ENCODE peak calls at places on chromosomes 12 and 14, in six cellular contexts. K is AG09309, P is fibroblast of mammary gland, I is Calu3, U is bronchial epithelial cell, O is neural progenitor cell. D is an unnamed sample.

GRCh38 chr12:106670131-106670530 is 87.3 kb downstream of the RFX4 start:
- DNase-seq in K (no peak), I (no peak), O (no peak), P (no peak), U (no peak), D (no peak)

GRCh38 chr12:108801736-108802665 is 55.4 kb downstream of the SSH1 start:
- DNase-seq in U (no peak), P (peak), I (no peak), O (peak), K (no peak), D (no peak)

GRCh38 chr12:117142094-117142493 is 42.9 kb upstream of the TESC start:
- DNase-seq in I (no peak), O (no peak), K (no peak), U (no peak), P (no peak), D (no peak)

GRCh38 chr14:75831455-75831854 is 150.3 kb downstream of the TGFB3 start:
- DNase-seq in K (no peak), U (peak), O (no peak), I (peak), P (peak), D (peak)

GRCh38 chr12:96294831-96295230 is 100.7 kb downstream of the ELK3 start:
- DNase-seq in I (no peak), P (peak), O (no peak), K (no peak), U (no peak), D (no peak)

GRCh38 chr12:62127516-62127915 is 132.7 kb upstream of the USP15 start:
- DNase-seq in K (no peak), U (peak), P (no peak), I (no peak), O (no peak), D (no peak)

GRCh38 chr12:9706081-9706685 is 26.7 kb downstream of the CLECL1 start:
- DNase-seq in I (no peak), K (no peak), P (no peak), O (no peak), U (peak), D (no peak)

GRCh38 chr12:97985834-97986233 is 523.2 kb downstream of the RMST start:
- DNase-seq in U (no peak), I (no peak), O (no peak), K (no peak), P (no peak), D (no peak)

GRCh38 chr12:55970775-55971174 is 3.1 kb upstream of the RAB5B start:
- DNase-seq in I (no peak), U (no peak), P (peak), O (no peak), K (no peak), D (no peak)

GRCh38 chr12:94207467-94208432 is 59.4 kb downstream of the PLXNC1 start:
- DNase-seq in O (no peak), K (no peak), I (no peak), P (peak), U (peak), D (peak)

GRCh38 chr12:122845041-122845864 is 10.0 kb downstream of the HIP1R start:
- DNase-seq in I (no peak), K (no peak), U (no peak), P (no peak), O (no peak), D (no peak)

GRCh38 chr14:57657487-57657886 is 163.8 kb upstream of the CCDC198 start:
- DNase-seq in K (no peak), O (no peak), P (peak), I (no peak), U (peak), D (no peak)

GRCh38 chr14:29227631-29228030 is 461.0 kb downstream of the FOXG1 start:
- DNase-seq in O (no peak), K (no peak), I (no peak), P (peak), U (peak), D (no peak)

GRCh38 chr12:54356951-54357356 is 7.3 kb downstream of the GPR84 start:
- DNase-seq in I (no peak), K (no peak), P (no peak), O (peak), U (no peak), D (no peak)

GRCh38 chr12:19402743-19403400 is 36.4 kb upstream of the AEBP2 start:
- DNase-seq in P (no peak), O (no peak), U (peak), I (peak), K (no peak), D (no peak)

GRCh38 chr12:9651265-9651729 is 18.2 kb upstream of the CLEC2D start:
- DNase-seq in I (no peak), U (peak), O (no peak), P (peak), K (peak), D (peak)

GRCh38 chr14:40123816-40124215 is 691.6 kb upstream of the FBXO33 start:
- DNase-seq in U (no peak), K (no peak), P (no peak), I (no peak), O (no peak), D (no peak)

GRCh38 chr12:32917094-32917611 is 20.6 kb upstream of the PKP2 start:
- DNase-seq in I (no peak), U (peak), P (peak), O (no peak), K (no peak), D (no peak)

GRCh38 chr14:104985675-104986486 is at the start of gene CLBA1:
- DNase-seq in U (peak), O (peak), I (peak), P (peak), K (no peak), D (peak)

DNA sequence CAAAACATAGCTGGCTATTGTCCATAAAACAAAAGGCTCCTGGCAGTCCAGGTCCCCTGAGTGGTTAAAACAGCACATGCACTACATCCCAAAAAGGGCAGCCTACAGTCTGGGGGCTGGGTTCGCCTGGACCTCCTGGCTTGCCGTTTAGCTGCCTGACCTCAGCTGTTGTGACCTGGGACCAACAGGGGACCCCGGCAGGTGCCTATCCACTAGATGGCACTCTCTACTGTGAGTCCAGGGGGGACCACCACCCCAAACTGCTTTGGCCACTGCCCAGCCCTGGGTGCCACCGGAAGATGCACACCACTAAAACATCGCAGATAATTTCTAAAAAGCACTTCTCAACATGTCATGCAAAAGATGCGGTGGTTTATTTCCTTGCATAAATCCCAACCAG is 2.9 kb upstream of the RTL1 start:
- DNase-seq in P (no peak), I (no peak), U (no peak), O (peak), K (no peak), D (peak)
- TF ChIP-seq CTCF in P (peak), I (no peak), U (peak), O (peak), K (no peak), D (peak)

DNA sequence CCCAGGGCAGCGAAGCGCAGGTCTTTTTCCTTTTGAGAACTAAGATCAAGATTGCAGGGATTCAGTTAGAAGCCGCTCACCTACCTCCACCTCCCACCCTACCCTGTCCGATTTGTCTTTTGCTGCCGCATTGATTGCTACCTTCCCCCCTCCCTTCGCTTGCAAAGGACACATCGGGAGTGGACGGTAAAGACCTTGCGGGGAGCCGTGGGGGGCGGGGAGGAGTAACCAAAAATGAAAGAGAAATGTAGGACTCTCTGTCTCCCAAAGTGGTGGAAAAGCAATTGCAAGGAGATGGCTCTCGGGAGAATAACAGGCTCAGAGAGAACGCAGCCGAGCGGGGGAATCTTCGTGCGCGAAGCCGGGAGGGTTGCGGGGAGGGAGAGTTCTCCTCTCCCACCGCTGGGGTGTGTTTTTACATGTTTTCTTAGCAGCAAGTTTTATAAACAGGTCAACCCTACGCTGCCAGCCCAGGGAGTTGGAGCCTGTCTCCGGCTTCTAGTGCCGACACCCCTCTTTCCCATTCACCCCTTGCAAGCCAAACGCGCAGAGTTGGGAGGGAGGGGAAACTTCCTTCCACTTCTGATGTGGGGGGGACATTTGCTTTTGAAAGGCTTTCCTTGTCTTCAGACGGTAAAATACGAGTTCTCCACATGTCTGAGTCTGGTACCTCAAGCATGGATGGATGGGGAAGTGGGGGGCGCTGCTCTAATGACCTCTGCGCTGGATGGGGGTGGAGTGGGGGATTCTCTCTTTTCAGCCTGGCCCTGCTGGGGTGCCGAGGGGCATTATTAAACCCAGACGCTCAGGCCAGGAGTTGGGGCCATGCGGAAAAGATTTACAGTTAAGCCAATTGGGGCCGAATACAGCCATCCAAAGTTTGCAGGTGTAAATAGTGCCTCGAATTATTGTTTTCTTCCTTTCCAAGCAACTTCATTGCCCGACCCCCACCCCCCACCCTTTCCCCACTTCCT is 8.9 kb upstream of the TBX3 start:
- DNase-seq in O (peak), U (no peak), K (no peak), I (no peak), P (no peak), D (no peak)
- TF ChIP-seq CTCF in O (no peak), U (no peak), K (no peak), I (no peak), P (no peak), D (no peak)

DNA sequence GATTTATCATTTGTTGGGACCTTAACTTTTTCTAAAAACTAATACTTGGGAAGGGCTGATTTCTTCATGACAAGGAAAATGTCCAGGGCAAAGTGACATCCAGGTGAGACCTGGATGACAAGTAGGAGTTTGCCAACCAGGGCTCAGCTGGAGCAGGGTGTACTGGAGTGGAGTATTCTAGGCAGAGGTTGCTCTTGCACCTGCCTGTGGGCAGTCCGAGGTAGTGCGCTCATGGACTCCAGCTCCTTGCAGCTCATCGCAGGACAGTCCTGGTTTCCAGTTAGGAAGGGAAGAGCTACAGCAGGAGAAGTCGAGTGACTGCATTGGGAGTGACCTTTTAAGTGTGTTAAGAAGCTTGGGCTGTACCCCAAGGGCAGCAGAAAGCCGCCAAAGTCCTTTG is 175.9 kb downstream of the PELI2 start:
- DNase-seq in U (no peak), I (no peak), O (peak), P (no peak), K (no peak), D (no peak)
- TF ChIP-seq CTCF in U (no peak), I (no peak), O (peak), P (no peak), K (no peak), D (no peak)

GRCh38 chr12:1662761-1663439 is 28.0 kb upstream of the ADIPOR2 start:
- DNase-seq in I (peak), K (no peak), U (peak), P (peak), O (peak), D (peak)
- TF ChIP-seq CTCF in I (peak), K (no peak), U (peak), P (peak), O (peak), D (no peak)

GRCh38 chr14:61280526-61281185 is 482 bp downstream of the TMEM30B start:
- DNase-seq in U (peak), I (peak), K (no peak), P (no peak), O (peak), D (peak)
- TF ChIP-seq CTCF in U (peak), I (peak), K (peak), P (no peak), O (peak), D (peak)

GRCh38 chr12:81797100-81797499 is 38.0 kb upstream of the PPFIA2 start:
- DNase-seq in K (no peak), O (peak), I (no peak), P (peak), U (peak), D (no peak)
- TF ChIP-seq CTCF in K (no peak), O (peak), I (peak), P (peak), U (peak), D (peak)

D was measured in activated CD8-positive, alpha-beta T cell treated with anti-CD3 and anti-CD28 coated beads for 36 hours.